ENCODE peak calls at places on chromosomes 12 and 14, in ten cellular contexts. N, P, T, Y, A, X, B, S, U and H are unnamed samples.

GRCh38 chr14:95389471-95390011 is 69.8 kb upstream of the CLMN start:
- DNase-seq in Y (no peak), S (no peak), P (no peak), B (no peak), N (peak; percentile 5), T (no peak), U (no peak), A (peak; percentile 57), X (no peak), H (no peak)

GRCh38 chr12:124094188-124094587 is 121.2 kb downstream of the ZNF664 start:
- DNase-seq in P (no peak), N (no peak), Y (no peak), U (no peak), A (no peak), X (no peak), B (no peak), T (no peak), S (no peak), H (no peak)

GRCh38 chr12:13234045-13234641 is 37.6 kb downstream of the EMP1 start:
- DNase-seq in X (peak; percentile 70), N (peak; percentile 55), U (peak; percentile 26), S (no peak), B (peak; percentile 31), Y (peak; percentile 73), A (peak; percentile 60), T (peak; percentile 5), P (peak; percentile 82), H (peak; percentile 58)

GRCh38 chr12:59938190-59938962 is 342.5 kb downstream of the SLC16A7 start:
- DNase-seq in N (no peak), A (no peak), B (no peak), X (no peak), Y (no peak), S (no peak), T (no peak), U (no peak), P (no peak), H (no peak)

GRCh38 chr12:132275110-132275531 is 54.3 kb downstream of the GALNT9 start:
- DNase-seq in N (no peak), U (no peak), X (peak; percentile 74), S (no peak), T (no peak), B (no peak), P (no peak), A (no peak), Y (peak; percentile 92), H (peak; percentile 86)

GRCh38 chr12:114740448-114740847 is 56.5 kb upstream of the TBX3 start:
- DNase-seq in Y (no peak), U (no peak), S (no peak), B (no peak), P (no peak), N (no peak), X (no peak), A (no peak), T (no peak), H (no peak)

GRCh38 chr12:75795125-75795524 is 236.5 kb downstream of the PHLDA1 start:
- DNase-seq in P (no peak), U (no peak), A (no peak), S (no peak), T (no peak), N (no peak), B (no peak), X (no peak), Y (no peak), H (no peak)

GRCh38 chr14:58882577-58883018 is 244.8 kb downstream of the DACT1 start:
- DNase-seq in T (no peak), U (no peak), X (no peak), Y (no peak), A (no peak), P (no peak), B (no peak), N (no peak), S (no peak), H (no peak)

GRCh38 chr12:77049767-77050353 is 15.5 kb downstream of the E2F7 start:
- DNase-seq in U (peak; percentile 41), A (no peak), P (no peak), S (no peak), T (no peak), Y (peak; percentile 50), B (peak; percentile 79), N (peak; percentile 52), X (peak; percentile 23), H (no peak)

GRCh38 chr14:81220488-81220766 is 332 bp downstream of the GTF2A1 start:
- DNase-seq in U (no peak), N (no peak), P (no peak), T (no peak), B (no peak), S (no peak), X (no peak), A (no peak), Y (no peak), H (no peak)

GRCh38 chr12:104596128-104596799 is 139.5 kb downstream of the CHST11 start:
- DNase-seq in S (no peak), A (peak; percentile 87), X (no peak), U (no peak), B (no peak), N (no peak), P (no peak), Y (no peak), T (no peak), H (no peak)
- H3K4me1 ChIP-seq in S (no peaks in the 10 kb centered on the region), A (peaks cover 18% of the 10 kb centered on the region), X (no peaks in the 10 kb centered on the region), U (peaks cover 35% of the 10 kb centered on the region), B (peaks cover 60% of the 10 kb centered on the region), N (peaks cover 22% of the 10 kb centered on the region), P (peaks cover 27% of the 10 kb centered on the region), Y (peaks cover 56% of the 10 kb centered on the region), T (no peaks in the 10 kb centered on the region), H (no peaks in the 10 kb centered on the region)

DNA sequence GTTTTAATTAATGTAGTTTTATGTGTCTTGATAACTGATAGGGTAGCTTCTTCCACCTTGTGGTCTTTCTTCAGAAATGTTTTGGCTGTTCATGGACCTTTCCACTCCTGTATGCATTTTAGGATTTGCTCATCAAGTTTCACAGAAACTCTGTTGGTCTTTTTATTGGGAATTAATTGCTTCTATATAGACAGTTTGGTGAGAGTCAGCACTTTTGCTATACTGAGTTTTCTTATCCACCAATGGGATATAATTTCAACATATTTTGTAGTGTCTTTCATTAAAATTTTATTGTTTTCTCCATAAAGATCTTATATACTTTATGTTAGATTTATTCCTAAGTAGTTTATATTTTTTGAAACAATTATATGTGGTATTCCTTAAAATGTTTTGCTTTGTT is 7.8 kb downstream of the GOLGA5 start:
- DNase-seq in T (no peak), X (no peak), Y (no peak), U (no peak), S (no peak), B (no peak), P (no peak), A (no peak), N (no peak), H (no peak)
- H3K4me1 ChIP-seq in T (peaks cover 29% of the 10 kb centered on the region), X (no peaks in the 10 kb centered on the region), Y (peaks cover 3% of the 10 kb centered on the region), U (peaks cover 46% of the 10 kb centered on the region), S (peaks cover 41% of the 10 kb centered on the region), B (peaks cover 4% of the 10 kb centered on the region), P (peaks cover 33% of the 10 kb centered on the region), A (no peaks in the 10 kb centered on the region), N (no peaks in the 10 kb centered on the region), H (no peaks in the 10 kb centered on the region)

GRCh38 chr14:99217556-99217955 is 54.4 kb downstream of the BCL11B start:
- DNase-seq in U (no peak), B (no peak), A (no peak), S (no peak), P (no peak), T (no peak), X (no peak), N (no peak), Y (no peak), H (no peak)
- H3K4me1 ChIP-seq in U (peaks cover 96% of the 10 kb centered on the region), B (no peaks in the 10 kb centered on the region), A (no peaks in the 10 kb centered on the region), S (no peaks in the 10 kb centered on the region), P (peaks cover 37% of the 10 kb centered on the region), T (peaks cover 90% of the 10 kb centered on the region), X (no peaks in the 10 kb centered on the region), N (peaks cover 17% of the 10 kb centered on the region), Y (no peaks in the 10 kb centered on the region), H (no peaks in the 10 kb centered on the region)

DNA sequence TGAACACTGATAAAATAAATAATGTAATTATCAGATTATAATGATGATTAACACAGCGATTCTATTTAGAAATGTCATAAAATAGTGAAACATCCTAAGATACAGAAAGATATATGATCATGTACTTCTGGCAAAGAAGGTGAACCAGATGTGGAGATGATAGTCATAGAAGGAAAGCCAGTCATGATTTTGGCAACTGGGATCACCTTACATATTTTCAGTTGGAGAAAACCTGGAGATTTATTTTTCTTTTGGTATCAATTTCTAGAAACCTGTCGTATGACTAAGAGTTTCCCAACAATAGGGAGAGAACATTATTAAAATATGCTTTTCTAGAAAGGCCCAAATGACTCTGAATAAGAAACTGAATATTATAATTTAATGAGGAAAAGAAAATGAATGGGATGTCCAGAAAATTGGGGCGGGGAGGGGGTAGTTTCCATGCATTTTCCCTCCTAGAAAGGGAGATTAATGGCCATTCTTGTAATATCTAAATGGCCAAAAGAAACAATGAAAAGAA is 396.4 kb downstream of the ZFP36L1 start:
- DNase-seq in A (no peak), U (no peak), B (no peak), S (no peak), Y (no peak), X (no peak), N (peak; percentile 37), P (no peak), T (no peak), H (no peak)
- H3K4me1 ChIP-seq in A (peaks cover 12% of the 10 kb centered on the region), U (peaks cover 8% of the 10 kb centered on the region), B (peaks cover 20% of the 10 kb centered on the region), S (peaks cover 19% of the 10 kb centered on the region), Y (peaks cover 30% of the 10 kb centered on the region), X (no peaks in the 10 kb centered on the region), N (peaks cover 37% of the 10 kb centered on the region), P (peaks cover 72% of the 10 kb centered on the region), T (peaks cover 7% of the 10 kb centered on the region), H (peaks cover 22% of the 10 kb centered on the region)

GRCh38 chr14:68961361-68961760 is 17.7 kb downstream of the ACTN1 start:
- DNase-seq in Y (no peak), S (no peak), B (no peak), N (no peak), A (peak; percentile 19), X (no peak), P (no peak), T (no peak), U (no peak), H (no peak)
- H3K4me1 ChIP-seq in Y (peaks cover 100% of the 10 kb centered on the region), S (peaks cover 36% of the 10 kb centered on the region), B (no peaks in the 10 kb centered on the region), N (peaks cover 99% of the 10 kb centered on the region), A (peaks cover 44% of the 10 kb centered on the region), X (peaks cover 19% of the 10 kb centered on the region), P (peaks cover 82% of the 10 kb centered on the region), T (peaks cover 98% of the 10 kb centered on the region), U (peaks cover 31% of the 10 kb centered on the region), H (peaks cover 28% of the 10 kb centered on the region)